ENCODE peak calls at places on chromosomes 12 and 14, in nine cellular contexts. One of them, this sample, is unnamed.

GRCh38 chr12:114744696-114745095 is 60.7 kb upstream of the TBX3 start:
- DNase-seq in DND-41: no peak
- DNase-seq in ovary: peak
- DNase-seq in WERI-Rb-1: no peak
- DNase-seq in tibial artery: no peak
- DNase-seq in CD8-positive, alpha-beta memory T cell: no peak
- DNase-seq in mammary epithelial cell: no peak
- DNase-seq in psoas muscle: no peak
- DNase-seq in pancreas: no peak
- DNase-seq in this sample: no peak

GRCh38 chr14:63203618-63204406 is 431 bp upstream of the RHOJ start:
- DNase-seq in psoas muscle: peak
- DNase-seq in mammary epithelial cell: peak
- DNase-seq in DND-41: no peak
- DNase-seq in pancreas: peak
- DNase-seq in tibial artery: peak
- DNase-seq in ovary: peak
- DNase-seq in WERI-Rb-1: peak
- DNase-seq in CD8-positive, alpha-beta memory T cell: no peak
- DNase-seq in this sample: no peak

GRCh38 chr12:2801044-2801783 is 6.4 kb downstream of the FKBP4 start:
- DNase-seq in DND-41: no peak
- DNase-seq in WERI-Rb-1: no peak
- DNase-seq in psoas muscle: no peak
- DNase-seq in ovary: no peak
- DNase-seq in tibial artery: no peak
- DNase-seq in CD8-positive, alpha-beta memory T cell: no peak
- DNase-seq in mammary epithelial cell: no peak
- DNase-seq in pancreas: no peak
- DNase-seq in this sample: no peak

GRCh38 chr14:103121846-103122577 is 1.2 kb upstream of the TNFAIP2 start:
- DNase-seq in WERI-Rb-1: peak
- DNase-seq in DND-41: peak
- DNase-seq in ovary: peak
- DNase-seq in pancreas: peak
- DNase-seq in tibial artery: peak
- DNase-seq in mammary epithelial cell: no peak
- DNase-seq in CD8-positive, alpha-beta memory T cell: no peak
- DNase-seq in psoas muscle: peak
- DNase-seq in this sample: no peak

GRCh38 chr12:87119713-87120112 is 863.5 kb upstream of the MGAT4C start:
- DNase-seq in DND-41: no peak
- DNase-seq in WERI-Rb-1: no peak
- DNase-seq in ovary: no peak
- DNase-seq in tibial artery: no peak
- DNase-seq in psoas muscle: no peak
- DNase-seq in CD8-positive, alpha-beta memory T cell: no peak
- DNase-seq in pancreas: no peak
- DNase-seq in mammary epithelial cell: no peak
- DNase-seq in this sample: no peak

GRCh38 chr12:63403256-63403655 is 252.3 kb upstream of the AVPR1A start:
- DNase-seq in psoas muscle: no peak
- DNase-seq in mammary epithelial cell: no peak
- DNase-seq in DND-41: no peak
- DNase-seq in ovary: no peak
- DNase-seq in pancreas: no peak
- DNase-seq in WERI-Rb-1: no peak
- DNase-seq in CD8-positive, alpha-beta memory T cell: no peak
- DNase-seq in tibial artery: no peak
- DNase-seq in this sample: no peak

GRCh38 chr12:26719852-26720251 is 113.1 kb downstream of the ITPR2 start:
- DNase-seq in CD8-positive, alpha-beta memory T cell: no peak
- DNase-seq in DND-41: no peak
- DNase-seq in pancreas: no peak
- DNase-seq in psoas muscle: no peak
- DNase-seq in WERI-Rb-1: no peak
- DNase-seq in ovary: no peak
- DNase-seq in mammary epithelial cell: no peak
- DNase-seq in tibial artery: no peak
- DNase-seq in this sample: no peak

GRCh38 chr14:56224179-56224578 is 106.0 kb downstream of the PELI2 start:
- DNase-seq in tibial artery: no peak
- DNase-seq in mammary epithelial cell: no peak
- DNase-seq in psoas muscle: no peak
- DNase-seq in CD8-positive, alpha-beta memory T cell: no peak
- DNase-seq in DND-41: no peak
- DNase-seq in pancreas: no peak
- DNase-seq in ovary: no peak
- DNase-seq in WERI-Rb-1: no peak
- DNase-seq in this sample: no peak

GRCh38 chr12:123034865-123035264 is 54.4 kb downstream of the ARL6IP4 start:
- DNase-seq in CD8-positive, alpha-beta memory T cell: no peak
- DNase-seq in pancreas: no peak
- DNase-seq in DND-41: no peak
- DNase-seq in tibial artery: no peak
- DNase-seq in ovary: no peak
- DNase-seq in WERI-Rb-1: no peak
- DNase-seq in mammary epithelial cell: peak
- DNase-seq in psoas muscle: no peak
- DNase-seq in this sample: peak

DNA sequence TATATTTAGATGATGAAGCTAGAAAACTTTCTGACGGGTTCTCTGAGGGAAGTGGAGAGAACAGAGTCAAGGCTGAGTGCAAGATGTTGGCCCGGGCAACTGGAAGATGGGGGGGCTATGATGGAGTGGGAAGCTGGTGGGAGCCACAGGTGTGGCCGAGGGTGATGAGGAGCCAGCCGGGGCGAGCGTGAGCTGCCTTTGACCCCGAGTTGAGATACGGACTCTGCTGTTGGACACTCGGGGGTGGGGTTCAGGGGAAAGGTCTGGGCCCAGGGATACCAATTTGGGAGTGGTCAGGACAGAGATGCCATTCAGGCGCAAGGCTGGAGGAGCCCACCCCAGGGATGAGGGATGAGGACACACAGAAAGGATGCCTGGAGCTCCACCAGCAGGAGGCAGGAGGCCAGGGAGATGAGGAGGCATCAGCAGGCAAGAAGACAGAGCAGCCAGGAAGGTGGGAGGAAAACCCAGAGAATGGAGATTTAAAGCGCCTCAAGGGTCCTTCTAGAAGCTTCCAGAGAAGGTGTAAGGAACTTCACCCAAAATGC is 9.0 kb downstream of the SCARB1 start:
- DNase-seq in DND-41: no peak
- DNase-seq in CD8-positive, alpha-beta memory T cell: no peak
- DNase-seq in ovary: peak
- DNase-seq in WERI-Rb-1: no peak
- DNase-seq in psoas muscle: no peak
- DNase-seq in pancreas: no peak
- DNase-seq in mammary epithelial cell: no peak
- DNase-seq in tibial artery: no peak
- DNase-seq in this sample: no peak
- H3K27ac ChIP-seq in DND-41: no peak
- H3K27ac ChIP-seq in CD8-positive, alpha-beta memory T cell: no peak
- H3K27ac ChIP-seq in ovary: peak
- H3K27ac ChIP-seq in WERI-Rb-1: no peak
- H3K27ac ChIP-seq in psoas muscle: no peak
- H3K27ac ChIP-seq in pancreas: no peak
- H3K27ac ChIP-seq in mammary epithelial cell: no peak
- H3K27ac ChIP-seq in tibial artery: no peak
- H3K27ac ChIP-seq in this sample: no peak

GRCh38 chr12:120546050-120546386 is 11.9 kb downstream of the RNF10 start:
- DNase-seq in ovary: no peak
- DNase-seq in DND-41: no peak
- DNase-seq in mammary epithelial cell: no peak
- DNase-seq in WERI-Rb-1: no peak
- DNase-seq in psoas muscle: no peak
- DNase-seq in pancreas: no peak
- DNase-seq in CD8-positive, alpha-beta memory T cell: no peak
- DNase-seq in tibial artery: no peak
- DNase-seq in this sample: no peak
- H3K27ac ChIP-seq in ovary: no peak
- H3K27ac ChIP-seq in DND-41: no peak
- H3K27ac ChIP-seq in mammary epithelial cell: no peak
- H3K27ac ChIP-seq in WERI-Rb-1: no peak
- H3K27ac ChIP-seq in psoas muscle: peak
- H3K27ac ChIP-seq in pancreas: no peak
- H3K27ac ChIP-seq in CD8-positive, alpha-beta memory T cell: no peak
- H3K27ac ChIP-seq in tibial artery: no peak
- H3K27ac ChIP-seq in this sample: peak

GRCh38 chr12:66130267-66131066 is at the start of gene LLPH:
- DNase-seq in mammary epithelial cell: peak
- DNase-seq in psoas muscle: peak
- DNase-seq in tibial artery: peak
- DNase-seq in ovary: peak
- DNase-seq in pancreas: peak
- DNase-seq in CD8-positive, alpha-beta memory T cell: peak
- DNase-seq in DND-41: peak
- DNase-seq in WERI-Rb-1: peak
- DNase-seq in this sample: peak

GRCh38 chr12:66127695-66128094 is 2.9 kb downstream of the LLPH start:
- DNase-seq in psoas muscle: no peak
- DNase-seq in DND-41: no peak
- DNase-seq in tibial artery: no peak
- DNase-seq in ovary: no peak
- DNase-seq in mammary epithelial cell: no peak
- DNase-seq in WERI-Rb-1: no peak
- DNase-seq in pancreas: no peak
- DNase-seq in CD8-positive, alpha-beta memory T cell: no peak
- DNase-seq in this sample: no peak

GRCh38 chr12:66132408-66132807 is 1.9 kb upstream of the LLPH start:
- DNase-seq in DND-41: no peak
- DNase-seq in psoas muscle: no peak
- DNase-seq in CD8-positive, alpha-beta memory T cell: no peak
- DNase-seq in tibial artery: no peak
- DNase-seq in mammary epithelial cell: peak
- DNase-seq in ovary: no peak
- DNase-seq in WERI-Rb-1: no peak
- DNase-seq in pancreas: no peak
- DNase-seq in this sample: no peak

GRCh38 chr12:66131067-66131688 is 628 bp upstream of the LLPH start:
- DNase-seq in CD8-positive, alpha-beta memory T cell: no peak
- DNase-seq in WERI-Rb-1: no peak
- DNase-seq in tibial artery: no peak
- DNase-seq in pancreas: no peak
- DNase-seq in mammary epithelial cell: no peak
- DNase-seq in psoas muscle: no peak
- DNase-seq in ovary: no peak
- DNase-seq in DND-41: no peak
- DNase-seq in this sample: no peak

GRCh38 chr12:66129934-66130266 is 650 bp downstream of the LLPH start:
- DNase-seq in DND-41: no peak
- DNase-seq in psoas muscle: no peak
- DNase-seq in CD8-positive, alpha-beta memory T cell: no peak
- DNase-seq in WERI-Rb-1: no peak
- DNase-seq in mammary epithelial cell: no peak
- DNase-seq in tibial artery: no peak
- DNase-seq in ovary: no peak
- DNase-seq in pancreas: no peak
- DNase-seq in this sample: no peak
- H3K27ac ChIP-seq in DND-41: peak
- H3K27ac ChIP-seq in psoas muscle: no peak
- H3K27ac ChIP-seq in CD8-positive, alpha-beta memory T cell: peak
- H3K27ac ChIP-seq in WERI-Rb-1: no peak
- H3K27ac ChIP-seq in mammary epithelial cell: peak
- H3K27ac ChIP-seq in tibial artery: peak
- H3K27ac ChIP-seq in ovary: no peak
- H3K27ac ChIP-seq in pancreas: no peak
- H3K27ac ChIP-seq in this sample: peak

GRCh38 chr12:6822461-6823135 is 977 bp downstream of the GPR162 start:
- DNase-seq in mammary epithelial cell: no peak
- DNase-seq in pancreas: no peak
- DNase-seq in psoas muscle: no peak
- DNase-seq in tibial artery: no peak
- DNase-seq in WERI-Rb-1: no peak
- DNase-seq in DND-41: no peak
- DNase-seq in CD8-positive, alpha-beta memory T cell: no peak
- DNase-seq in ovary: no peak
- DNase-seq in this sample: no peak

GRCh38 chr12:6821271-6821673 is 349 bp upstream of the GPR162 start:
- DNase-seq in mammary epithelial cell: no peak
- DNase-seq in psoas muscle: peak
- DNase-seq in pancreas: no peak
- DNase-seq in ovary: peak
- DNase-seq in tibial artery: peak
- DNase-seq in DND-41: peak
- DNase-seq in CD8-positive, alpha-beta memory T cell: no peak
- DNase-seq in WERI-Rb-1: peak
- DNase-seq in this sample: no peak

GRCh38 chr12:6820171-6820570 is 1.4 kb upstream of the GPR162 start:
- DNase-seq in DND-41: no peak
- DNase-seq in mammary epithelial cell: no peak
- DNase-seq in pancreas: no peak
- DNase-seq in ovary: no peak
- DNase-seq in CD8-positive, alpha-beta memory T cell: no peak
- DNase-seq in tibial artery: no peak
- DNase-seq in psoas muscle: no peak
- DNase-seq in WERI-Rb-1: peak
- DNase-seq in this sample: no peak

GRCh38 chr12:6823161-6824084 is 1.8 kb downstream of the GPR162 start:
- DNase-seq in tibial artery: no peak
- DNase-seq in ovary: no peak
- DNase-seq in pancreas: no peak
- DNase-seq in DND-41: no peak
- DNase-seq in WERI-Rb-1: peak
- DNase-seq in psoas muscle: no peak
- DNase-seq in CD8-positive, alpha-beta memory T cell: no peak
- DNase-seq in mammary epithelial cell: no peak
- DNase-seq in this sample: no peak

DNA sequence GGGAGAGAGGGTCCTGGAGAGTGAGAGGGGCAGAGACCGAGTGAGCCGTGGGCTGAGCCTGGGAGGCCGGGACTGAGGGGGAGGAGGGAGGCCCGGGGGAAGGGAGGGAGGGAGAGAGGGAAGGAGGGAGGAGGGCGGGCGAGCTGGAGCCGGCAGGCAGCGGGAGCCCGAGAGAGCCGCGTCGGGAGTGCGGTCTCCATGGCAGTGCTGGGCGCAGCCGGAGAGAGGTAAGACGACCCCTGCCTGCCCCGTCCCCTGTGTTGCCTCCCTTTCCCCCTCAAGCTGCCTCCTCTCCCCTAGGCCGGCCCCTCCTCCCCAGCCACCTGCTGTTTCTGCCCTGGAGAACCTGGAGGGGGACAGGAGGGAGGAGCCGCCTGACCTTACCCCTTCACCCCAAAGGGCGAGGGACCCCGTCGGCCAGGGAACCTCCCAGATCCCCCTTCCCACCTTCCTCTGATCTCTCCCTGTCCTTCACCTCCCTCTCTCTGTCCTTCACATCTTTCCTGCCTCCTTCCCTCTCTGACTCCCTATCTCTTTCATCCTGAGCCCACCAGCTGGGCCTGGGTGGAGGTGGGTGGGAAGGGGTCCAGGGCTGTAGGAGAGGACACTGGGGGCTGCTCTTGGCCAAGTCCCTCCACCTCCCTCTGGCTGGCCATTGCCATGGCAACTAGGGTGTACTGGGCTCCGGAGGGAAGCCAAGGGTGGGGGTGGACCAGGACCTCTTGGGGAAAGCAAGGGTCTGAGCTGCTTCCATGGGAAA is at the start of gene GPR162:
- DNase-seq in WERI-Rb-1: peak
- DNase-seq in psoas muscle: peak
- DNase-seq in pancreas: no peak
- DNase-seq in DND-41: peak
- DNase-seq in mammary epithelial cell: no peak
- DNase-seq in ovary: peak
- DNase-seq in tibial artery: no peak
- DNase-seq in CD8-positive, alpha-beta memory T cell: no peak
- DNase-seq in this sample: no peak
- H3K27ac ChIP-seq in WERI-Rb-1: peak
- H3K27ac ChIP-seq in psoas muscle: no peak
- H3K27ac ChIP-seq in pancreas: no peak
- H3K27ac ChIP-seq in DND-41: peak
- H3K27ac ChIP-seq in mammary epithelial cell: no peak
- H3K27ac ChIP-seq in ovary: no peak
- H3K27ac ChIP-seq in tibial artery: no peak
- H3K27ac ChIP-seq in CD8-positive, alpha-beta memory T cell: no peak
- H3K27ac ChIP-seq in this sample: no peak